ENCODE peak calls at places on chromosome 21, in ten cellular contexts. Z, L, S, M, N, H, B, P, U and O are unnamed samples.

GRCh38 chr21:45612096-45613019 is 31.2 kb upstream of the PCBP3 start:
- DNase-seq in Z (no peak), L (peak), S (peak), M (peak), N (no peak), H (peak), B (peak), P (no peak), U (peak), O (peak)

GRCh38 chr21:31879251-31879650 is 6.4 kb downstream of the HUNK start:
- DNase-seq in Z (no peak), L (no peak), S (no peak), M (no peak), N (no peak), H (no peak), B (no peak), P (no peak), U (no peak), O (no peak)

GRCh38 chr21:33841561-33841960 is 74.0 kb downstream of the ATP5PO start:
- DNase-seq in Z (no peak), L (no peak), S (no peak), M (no peak), N (no peak), H (no peak), B (no peak), P (no peak), U (no peak), O (no peak)

GRCh38 chr21:41953249-41953830 is 478 bp downstream of the C2CD2 start:
- DNase-seq in Z (no peak), L (no peak), S (no peak), M (no peak), N (peak), H (peak), B (no peak), P (no peak), U (no peak), O (no peak)

GRCh38 chr21:41511858-41512257 is 3.9 kb upstream of the TMPRSS2 start:
- DNase-seq in Z (no peak), L (no peak), S (no peak), M (no peak), N (no peak), H (no peak), B (no peak), P (no peak), U (no peak), O (no peak)

GRCh38 chr21:43665879-43666278 is 6.5 kb downstream of the RRP1B start:
- DNase-seq in Z (no peak), L (no peak), S (no peak), M (no peak), N (no peak), H (no peak), B (no peak), P (no peak), U (no peak), O (no peak)

GRCh38 chr21:28632718-28633408 is 359.8 kb downstream of the LTN1 start:
- DNase-seq in Z (no peak), L (no peak), S (peak), M (peak), N (no peak), H (peak), B (peak), P (peak), U (peak), O (no peak)

GRCh38 chr21:42262826-42263225 is 43.9 kb downstream of the ABCG1 start:
- DNase-seq in Z (no peak), L (peak), S (peak), M (peak), N (peak), H (peak), B (peak), P (peak), U (no peak), O (peak)

GRCh38 chr21:42532466-42533181 is 19.0 kb downstream of the SLC37A1 start:
- DNase-seq in Z (no peak), L (peak), S (no peak), M (no peak), N (no peak), H (peak), B (peak), P (no peak), U (peak), O (no peak)

GRCh38 chr21:41973861-41974751 is 20.3 kb upstream of the C2CD2 start:
- DNase-seq in Z (no peak), L (peak), S (no peak), M (no peak), N (no peak), H (peak), B (peak), P (no peak), U (peak), O (no peak)

GRCh38 chr21:38741976-38742309 is 63.8 kb upstream of the ETS2 start:
- DNase-seq in Z (no peak), L (no peak), S (no peak), M (no peak), N (peak), H (no peak), B (no peak), P (no peak), U (no peak), O (no peak)